ENCODE peak calls at places on chromosome 12, in eight cellular contexts. H, B, R, I, Q, U, Z and M are unnamed samples.
A peak's percentile ranks its signal among the peaks of the same experiment; 100 is the strongest.

GRCh38 chr12:130826151-130826801 is 12.8 kb downstream of the STX2 start:
- DNase-seq in H (peak; percentile 96), B (peak; percentile 72), R (no peak), I (peak; percentile 59), Q (peak; percentile 79), U (peak; percentile 63), Z (peak; percentile 57), M (peak; percentile 57)

GRCh38 chr12:117047810-117048584 is 51.2 kb downstream of the TESC start:
- DNase-seq in H (peak; percentile 74), B (peak; percentile 80), R (no peak), I (peak; percentile 18), Q (no peak), U (peak; percentile 9), Z (peak; percentile 49), M (peak; percentile 8)

GRCh38 chr12:4045433-4045760 is 172.2 kb upstream of the PARP11 start:
- DNase-seq in H (no peak), B (no peak), R (no peak), I (no peak), Q (no peak), U (no peak), Z (no peak), M (no peak)

GRCh38 chr12:12899530-12900380 is 8.4 kb downstream of the GPRC5A start:
- DNase-seq in H (no peak), B (no peak), R (no peak), I (peak; percentile 97), Q (no peak), U (peak; percentile 96), Z (peak; percentile 96), M (peak; percentile 98)

GRCh38 chr12:104049278-104050257 is at the start of gene GLT8D2:
- DNase-seq in H (peak; percentile 92), B (peak; percentile 78), R (no peak), I (peak; percentile 73), Q (peak; percentile 78), U (peak; percentile 84), Z (peak; percentile 81), M (peak; percentile 86)

GRCh38 chr12:45695035-45695434 is 34.5 kb upstream of the ARID2 start:
- DNase-seq in H (no peak), B (no peak), R (no peak), I (peak; percentile 16), Q (no peak), U (peak; percentile 8), Z (no peak), M (no peak)

GRCh38 chr12:64895541-64895940 is 71.1 kb downstream of the TBC1D30 start:
- DNase-seq in H (no peak), B (no peak), R (no peak), I (peak; percentile 16), Q (no peak), U (peak; percentile 22), Z (no peak), M (peak; percentile 77)

GRCh38 chr12:27367078-27367477 is 34.4 kb downstream of the BMAL2 start:
- DNase-seq in H (no peak), B (no peak), R (no peak), I (no peak), Q (no peak), U (peak; percentile 8), Z (no peak), M (no peak)

GRCh38 chr12:60535363-60535762 is 939.5 kb downstream of the SLC16A7 start:
- DNase-seq in H (no peak), B (no peak), R (no peak), I (no peak), Q (no peak), U (peak; percentile 16), Z (no peak), M (no peak)

GRCh38 chr12:65649126-65649525 is 175.2 kb upstream of the HMGA2 start:
- DNase-seq in H (no peak), B (no peak), R (no peak), I (peak; percentile 99), Q (no peak), U (peak; percentile 99), Z (peak; percentile 98), M (peak; percentile 100)

GRCh38 chr12:120010661-120011230 is 21.7 kb downstream of the BICDL1 start:
- DNase-seq in H (no peak), B (no peak), R (no peak), I (no peak), Q (no peak), U (no peak), Z (no peak), M (no peak)

GRCh38 chr12:29552324-29552927 is 54.9 kb upstream of the OVCH1 start:
- DNase-seq in H (peak; percentile 93), B (peak; percentile 80), R (peak; percentile 78), I (peak; percentile 77), Q (peak; percentile 57), U (peak; percentile 69), Z (peak; percentile 74), M (peak; percentile 70)

GRCh38 chr12:132617822-132618682 is 524 bp upstream of the P2RX2 start:
- DNase-seq in H (peak; percentile 86), B (no peak), R (no peak), I (no peak), Q (peak; percentile 80), U (no peak), Z (no peak), M (no peak)

GRCh38 chr12:115541891-115542361 is 735.6 kb downstream of the MED13L start:
- DNase-seq in H (no peak), B (no peak), R (no peak), I (no peak), Q (no peak), U (peak; percentile 33), Z (no peak), M (peak; percentile 51)

GRCh38 chr12:54411398-54412241 is 7.4 kb downstream of the ITGA5 start:
- DNase-seq in H (peak; percentile 73), B (peak; percentile 77), R (no peak), I (peak; percentile 90), Q (no peak), U (peak; percentile 93), Z (peak; percentile 88), M (peak; percentile 99)

GRCh38 chr12:24561411-24561871 is 387.5 kb downstream of the BCAT1 start:
- DNase-seq in H (no peak), B (no peak), R (peak; percentile 68), I (peak; percentile 24), Q (no peak), U (peak; percentile 26), Z (peak; percentile 22), M (peak; percentile 42)

GRCh38 chr12:100926669-100927248 is 132.2 kb downstream of the ANO4 start:
- DNase-seq in H (peak; percentile 94), B (no peak), R (peak; percentile 41), I (peak; percentile 46), Q (no peak), U (peak; percentile 45), Z (peak; percentile 46), M (peak; percentile 35)

GRCh38 chr12:122067966-122068365 is 10.6 kb upstream of the MLXIP start:
- DNase-seq in H (no peak), B (peak; percentile 71), R (no peak), I (no peak), Q (no peak), U (peak; percentile 88), Z (peak; percentile 27), M (peak; percentile 58)

DNA sequence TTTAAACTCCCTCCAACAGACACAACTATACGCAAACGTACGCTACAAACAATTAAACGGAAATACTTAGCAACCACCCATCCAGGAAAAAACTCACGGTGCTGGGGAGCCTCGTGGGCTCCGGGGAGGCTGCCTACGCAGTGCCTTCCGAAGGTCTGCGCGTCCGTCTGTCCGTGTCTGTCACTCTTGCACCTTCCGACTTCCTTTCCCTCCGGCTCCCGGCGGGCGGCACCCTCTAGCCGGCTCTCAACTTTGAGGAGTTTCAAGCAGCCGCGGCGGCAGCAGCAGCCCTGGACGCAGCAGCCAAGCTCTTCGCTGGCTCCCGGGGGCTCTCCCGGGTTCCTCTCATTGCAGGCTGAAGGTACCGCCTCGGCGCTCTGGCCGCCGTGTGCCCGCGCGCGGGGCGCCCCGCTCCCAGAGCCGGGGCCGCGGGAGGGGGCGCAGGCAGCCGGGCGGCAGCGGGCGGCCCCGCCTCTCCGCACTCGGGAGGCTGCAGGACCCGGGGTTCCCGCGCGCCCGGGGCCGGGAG is at the start of gene PCED1B:
- DNase-seq in H (peak; percentile 93), B (peak; percentile 89), R (peak; percentile 81), I (peak; percentile 84), Q (peak; percentile 93), U (peak; percentile 75), Z (peak; percentile 86), M (peak; percentile 62)
- TF ChIP-seq CTCF in H (peak; percentile 60), B (no peak), R (peak; percentile 50), I (peak; percentile 43), Q (peak; percentile 31), U (peak; percentile 56), Z (peak; percentile 56), M (peak; percentile 34)

GRCh38 chr12:2137707-2138106 is 84.9 kb downstream of the CACNA1C start:
- DNase-seq in H (no peak), B (no peak), R (no peak), I (no peak), Q (no peak), U (peak; percentile 59), Z (peak; percentile 20), M (no peak)

GRCh38 chr12:2139651-2140050 is 86.9 kb downstream of the CACNA1C start:
- DNase-seq in H (no peak), B (no peak), R (no peak), I (no peak), Q (no peak), U (no peak), Z (no peak), M (no peak)

GRCh38 chr12:2138294-2138693 is 85.5 kb downstream of the CACNA1C start:
- DNase-seq in H (no peak), B (no peak), R (no peak), I (no peak), Q (no peak), U (no peak), Z (no peak), M (no peak)

GRCh38 chr12:2138871-2139308 is 86.1 kb downstream of the CACNA1C start:
- DNase-seq in H (no peak), B (no peak), R (no peak), I (no peak), Q (no peak), U (no peak), Z (no peak), M (no peak)

GRCh38 chr12:2136901-2137300 is 84.1 kb downstream of the CACNA1C start:
- DNase-seq in H (no peak), B (no peak), R (no peak), I (no peak), Q (no peak), U (no peak), Z (no peak), M (no peak)
- H3K4me3 ChIP-seq in H (no peak overlapping the region), B (no peak overlapping the region), R (no peak overlapping the region), I (no peak overlapping the region), Q (no peak overlapping the region), U (no peak overlapping the region), Z (no peak overlapping the region), M (no peak overlapping the region)

GRCh38 chr12:2796187-2796663 is 1.5 kb downstream of the FKBP4 start:
- DNase-seq in H (no peak), B (no peak), R (no peak), I (no peak), Q (no peak), U (no peak), Z (no peak), M (no peak)
- TF ChIP-seq CTCF in H (peak; percentile 66), B (no peak), R (no peak), I (no peak), Q (peak; percentile 16), U (no peak), Z (no peak), M (no peak)

DNA sequence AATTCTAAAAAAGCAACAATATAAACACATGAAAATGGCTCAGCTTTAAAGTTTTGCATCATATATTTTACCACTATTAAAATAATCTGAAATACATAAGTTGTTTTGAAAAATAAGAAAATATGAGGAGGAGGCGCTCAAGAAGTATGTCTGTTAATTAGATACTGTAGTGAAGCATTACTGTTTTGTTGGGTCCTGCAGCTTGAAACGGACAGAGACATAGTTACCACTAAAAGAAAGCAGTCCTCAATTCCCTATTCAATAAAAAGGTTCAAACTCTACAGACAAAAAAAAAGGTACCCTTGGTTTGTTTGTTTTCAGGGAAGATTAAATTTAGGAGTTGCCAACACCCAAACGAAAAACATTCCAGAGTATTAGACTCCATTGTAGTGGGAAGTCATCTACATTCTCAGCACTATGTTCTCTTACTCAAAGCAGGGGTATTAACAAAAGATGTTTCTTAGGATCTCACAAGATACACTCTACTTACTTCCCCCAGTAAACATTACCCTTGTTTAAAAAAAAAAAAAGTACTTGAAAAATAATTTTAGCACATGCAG is 3.0 kb downstream of the PAWR start:
- DNase-seq in H (no peak), B (no peak), R (no peak), I (no peak), Q (no peak), U (peak; percentile 39), Z (no peak), M (peak; percentile 8)
- H3K4me3 ChIP-seq in H (peak overlapping the region; percentile 81), B (peak overlapping the region; percentile 75), R (peak overlapping the region; percentile 91), I (peak overlapping the region; percentile 82), Q (peak overlapping the region; percentile 94), U (peak overlapping the region; percentile 49), Z (peak overlapping the region; percentile 1), M (peak overlapping the region; percentile 68)